ENCODE peak calls at places on chromosomes 3 and 15, in eight cellular contexts. I, R, P, S, G, N, C and F are unnamed samples.

GRCh38 chr15:34621675-34622074 is 38.2 kb upstream of the GOLGA8B start:
- DNase-seq in I (peak), R (no peak), P (no peak), S (peak), G (peak), N (peak), C (no peak), F (no peak)

GRCh38 chr3:150447631-150448465 is 39.8 kb downstream of the TSC22D2 start:
- DNase-seq in I (no peak), R (no peak), P (no peak), S (peak), G (no peak), N (no peak), C (no peak), F (no peak)

GRCh38 chr15:51499379-51499976 is 123.1 kb downstream of the DMXL2 start:
- DNase-seq in I (peak), R (peak), P (no peak), S (peak), G (peak), N (peak), C (no peak), F (peak)

GRCh38 chr15:62403164-62403809 is 238.2 kb upstream of the C2CD4B start:
- DNase-seq in I (no peak), R (peak), P (no peak), S (peak), G (peak), N (no peak), C (no peak), F (peak)

GRCh38 chr3:38459499-38460048 is 5.9 kb downstream of the ACVR2B start:
- DNase-seq in I (no peak), R (no peak), P (no peak), S (no peak), G (no peak), N (no peak), C (no peak), F (no peak)

GRCh38 chr3:138187296-138188012 is at the start of gene ARMC8:
- DNase-seq in I (peak), R (peak), P (peak), S (no peak), G (peak), N (peak), C (peak), F (peak)

GRCh38 chr3:83738202-83738601 is 1220.6 kb upstream of the CADM2 start:
- DNase-seq in I (no peak), R (no peak), P (no peak), S (no peak), G (no peak), N (peak), C (no peak), F (no peak)

GRCh38 chr3:76656531-76657070 is 383.3 kb upstream of the ROBO2 start:
- DNase-seq in I (no peak), R (no peak), P (no peak), S (no peak), G (no peak), N (no peak), C (no peak), F (no peak)

GRCh38 chr3:112499328-112499727 is at the start of gene BTLA:
- DNase-seq in I (no peak), R (no peak), P (no peak), S (no peak), G (no peak), N (no peak), C (no peak), F (no peak)

GRCh38 chr3:194995334-194995733 is 275.6 kb downstream of the XXYLT1 start:
- DNase-seq in I (no peak), R (no peak), P (no peak), S (no peak), G (no peak), N (no peak), C (peak), F (no peak)

GRCh38 chr15:93253656-93254055 is 164.6 kb upstream of the RGMA start:
- DNase-seq in I (no peak), R (no peak), P (no peak), S (no peak), G (no peak), N (no peak), C (no peak), F (no peak)

GRCh38 chr15:74621936-74622335 is 6.3 kb downstream of the CLK3 start:
- DNase-seq in I (no peak), R (no peak), P (no peak), S (no peak), G (no peak), N (no peak), C (no peak), F (peak)